ENCODE peak calls at places on chromosomes 1 and 21, in ten cellular contexts. U is mammary epithelial cell, B is left ventricle myocardium inferior, E is cardiac muscle cell, J is Panc1, N is psoas muscle, M is PC-9, F is IMR-90, W is PC-3, P is neural progenitor cell. H is an unnamed sample.

GRCh38 chr21:28193189-28193588 is 799.5 kb downstream of the LTN1 start:
- DNase-seq in E (no peak), F (no peak), W (peak; percentile 14), B (no peak), M (no peak), P (no peak), N (no peak), J (no peak), U (no peak), H (no peak)

GRCh38 chr21:33383056-33383888 is 19.9 kb upstream of the IFNGR2 start:
- DNase-seq in M (peak; percentile 90), P (peak; percentile 10), E (peak; percentile 78), F (peak; percentile 94), U (peak; percentile 99), N (peak; percentile 63), J (no peak), W (peak; percentile 95), B (peak; percentile 60), H (no peak)

GRCh38 chr1:165383067-165383466 is 26.6 kb upstream of the LMX1A start:
- DNase-seq in W (peak; percentile 70), M (no peak), B (peak; percentile 32), F (peak; percentile 28), U (peak; percentile 48), E (peak; percentile 33), P (no peak), J (no peak), N (peak; percentile 79), H (no peak)

GRCh38 chr1:117810553-117810952 is 118.9 kb downstream of the GDAP2 start:
- DNase-seq in P (no peak), J (no peak), E (no peak), W (no peak), M (no peak), N (no peak), B (no peak), F (no peak), U (no peak), H (no peak)

GRCh38 chr1:11434506-11434905 is 44.4 kb upstream of the DISP3 start:
- DNase-seq in B (no peak), F (no peak), N (no peak), J (no peak), M (no peak), P (no peak), U (no peak), E (no peak), W (no peak), H (no peak)

GRCh38 chr1:179206817-179207216 is 22.7 kb downstream of the ABL2 start:
- DNase-seq in B (no peak), F (no peak), N (no peak), J (no peak), U (no peak), E (peak; percentile 9), P (no peak), W (no peak), M (no peak), H (no peak)

GRCh38 chr1:3283849-3284248 is 170.6 kb upstream of the ARHGEF16 start:
- DNase-seq in B (peak; percentile 51), U (no peak), W (peak; percentile 20), J (no peak), M (no peak), F (no peak), E (peak; percentile 20), P (peak; percentile 70), N (no peak), H (no peak)

GRCh38 chr1:21323091-21323490 is 32.8 kb upstream of the ECE1 start:
- DNase-seq in W (no peak), N (no peak), M (no peak), B (no peak), U (no peak), P (no peak), J (no peak), E (peak; percentile 53), F (no peak), H (no peak)

GRCh38 chr1:158098256-158098655 is 82.4 kb upstream of the CD1D start:
- DNase-seq in N (no peak), M (no peak), E (no peak), F (no peak), J (no peak), B (no peak), U (no peak), W (no peak), P (no peak), H (no peak)

GRCh38 chr1:84360303-84360702 is 38.0 kb upstream of the DNASE2B start:
- DNase-seq in N (no peak), J (no peak), U (no peak), W (no peak), B (no peak), P (no peak), F (no peak), M (no peak), E (no peak), H (no peak)

GRCh38 chr1:62071695-62072094 is 123.0 kb upstream of the L1TD1 start:
- DNase-seq in F (no peak), J (no peak), M (no peak), B (no peak), E (no peak), P (no peak), U (no peak), W (no peak), N (no peak), H (no peak)

GRCh38 chr1:14263207-14263606 is 335.3 kb upstream of the KAZN start:
- DNase-seq in F (no peak), U (no peak), B (no peak), E (no peak), N (no peak), W (no peak), J (no peak), M (no peak), P (no peak), H (no peak)

GRCh38 chr1:31183927-31184554 is 55.6 kb downstream of the NKAIN1 start:
- DNase-seq in U (no peak), B (no peak), E (peak; percentile 49), P (peak; percentile 80), M (no peak), N (no peak), W (peak; percentile 66), F (peak; percentile 33), J (no peak), H (no peak)

GRCh38 chr1:245879091-245879490 is 628.0 kb downstream of the SMYD3 start:
- DNase-seq in B (no peak), J (no peak), P (no peak), F (no peak), W (no peak), M (no peak), U (no peak), E (peak; percentile 66), N (no peak), H (no peak)

GRCh38 chr1:70361727-70362413 is 7.3 kb upstream of the ANKRD13C start:
- DNase-seq in B (no peak), W (peak; percentile 37), F (peak; percentile 73), U (no peak), P (peak; percentile 10), N (no peak), M (no peak), E (peak; percentile 67), J (no peak), H (no peak)

GRCh38 chr21:15617968-15618367 is 111.8 kb upstream of the USP25 start:
- DNase-seq in M (peak; percentile 57), J (no peak), E (peak; percentile 84), W (peak; percentile 86), P (peak; percentile 44), F (peak; percentile 21), B (no peak), U (peak; percentile 58), N (no peak), H (no peak)

GRCh38 chr1:78490861-78491310 is at the start of gene PTGFR:
- DNase-seq in W (peak; percentile 43), M (no peak), N (peak; percentile 35), B (peak; percentile 16), U (peak; percentile 41), P (peak; percentile 69), F (peak; percentile 36), E (peak; percentile 46), J (no peak), H (peak; percentile 49)

GRCh38 chr1:207867136-207868081 is 43.5 kb downstream of the CD34 start:
- DNase-seq in F (no peak), M (no peak), W (no peak), U (peak; percentile 12), B (peak; percentile 63), E (no peak), P (no peak), N (peak; percentile 26), J (no peak), H (peak; percentile 68)

GRCh38 chr1:56330400-56331026 is 248.8 kb downstream of the PLPP3 start:
- DNase-seq in J (no peak), F (peak; percentile 84), B (no peak), P (no peak), M (peak; percentile 46), N (no peak), E (peak; percentile 63), W (peak; percentile 58), U (peak; percentile 16), H (no peak)

GRCh38 chr1:229302740-229303139 is 31.8 kb downstream of the RAB4A start:
- DNase-seq in E (no peak), W (no peak), U (no peak), P (no peak), J (no peak), N (no peak), F (no peak), B (no peak), M (no peak), H (no peak)
- H3K36me3 ChIP-seq in E (peaks cover 19% of the 10 kb centered on the region), W (peaks cover 28% of the 10 kb centered on the region), U (peaks cover 26% of the 10 kb centered on the region), P (peaks cover 7% of the 10 kb centered on the region), J (peaks cover 12% of the 10 kb centered on the region), N (peaks cover 86% of the 10 kb centered on the region), F (peaks cover 39% of the 10 kb centered on the region), B (peaks cover 70% of the 10 kb centered on the region), M (no peaks in the 10 kb centered on the region), H (peaks cover 25% of the 10 kb centered on the region)

GRCh38 chr1:96721382-96722160 is at the start of gene PTBP2:
- DNase-seq in F (peak; percentile 69), J (peak; percentile 8), U (peak; percentile 71), W (peak; percentile 84), E (peak; percentile 87), P (peak; percentile 94), M (peak; percentile 63), N (peak; percentile 84), B (peak; percentile 83), H (peak; percentile 87)
- TF ChIP-seq CTCF in F (no peak), J (no peak), U (no peak), W (no peak), E (no peak), P (no peak), M (no peak), N (no peak), B (no peak), H (no peak)

GRCh38 chr21:44062380-44062779 is 44.8 kb upstream of the PWP2 start:
- DNase-seq in B (no peak), F (no peak), M (no peak), E (no peak), N (no peak), P (no peak), U (no peak), J (no peak), W (no peak), H (no peak)
- H3K36me3 ChIP-seq in B (peaks cover 67% of the 10 kb centered on the region), F (peaks cover 47% of the 10 kb centered on the region), M (no peaks in the 10 kb centered on the region), E (peaks cover 2% of the 10 kb centered on the region), N (peaks cover 84% of the 10 kb centered on the region), P (no peaks in the 10 kb centered on the region), U (peaks cover 12% of the 10 kb centered on the region), J (peaks cover 2% of the 10 kb centered on the region), W (peaks cover 34% of the 10 kb centered on the region), H (peaks cover 39% of the 10 kb centered on the region)

DNA sequence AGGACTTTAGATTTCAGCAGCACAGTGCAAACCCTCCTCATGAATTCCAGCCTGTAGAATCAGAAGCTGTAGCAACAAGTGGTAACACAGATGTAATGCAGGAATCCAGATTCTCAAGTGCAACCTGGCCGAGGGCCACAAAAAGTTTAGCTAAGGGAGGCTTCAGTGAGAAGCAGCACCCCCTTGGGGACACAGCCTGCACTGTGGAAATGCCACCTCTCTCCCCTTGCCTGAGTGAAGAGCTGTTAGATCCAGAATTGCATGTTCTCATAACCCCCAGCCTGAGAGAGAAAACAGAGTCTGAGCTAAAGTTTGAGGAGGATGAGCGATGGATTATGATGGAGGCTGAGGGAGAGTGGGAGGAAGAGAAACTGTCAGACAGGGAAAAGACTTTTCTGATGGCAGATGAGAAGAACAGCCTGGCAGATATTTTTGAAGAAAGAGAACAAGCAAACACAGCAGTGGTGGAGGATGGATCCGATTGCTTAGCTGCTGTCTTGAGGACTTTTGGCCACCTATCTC is 80.5 kb upstream of the BMP8A start:
- DNase-seq in P (peak; percentile 72), J (no peak), W (peak; percentile 89), B (peak; percentile 84), F (peak; percentile 94), N (peak; percentile 82), M (peak; percentile 86), U (peak; percentile 82), E (peak; percentile 95), H (peak; percentile 80)
- TF ChIP-seq CTCF in P (peak; percentile 70), J (peak; percentile 84), W (peak; percentile 85), B (peak; percentile 85), F (peak; percentile 84), N (peak; percentile 59), M (peak; percentile 81), U (peak; percentile 86), E (peak; percentile 91), H (peak; percentile 74)

H was measured in right lobe of liver.